ENCODE peak calls at places on chromosome 18, in eight cellular contexts. One of them, this sample, is unnamed.

GRCh38 chr18:34084635-34085034 is 140.1 kb downstream of the NOL4 start:
- DNase-seq in retinal pigment epithelial cell: no peak
- DNase-seq in breast epithelium: no peak
- DNase-seq in coronary artery: no peak
- DNase-seq in neural crest cell: no peak
- DNase-seq in HTR-8/SVneo: no peak
- DNase-seq in RWPE1: no peak
- DNase-seq in lower lobe of right lung: no peak
- DNase-seq in this sample: no peak

GRCh38 chr18:58396966-58397365 is 231.9 kb downstream of the ALPK2 start:
- DNase-seq in retinal pigment epithelial cell: no peak
- DNase-seq in breast epithelium: no peak
- DNase-seq in coronary artery: no peak
- DNase-seq in neural crest cell: no peak
- DNase-seq in HTR-8/SVneo: no peak
- DNase-seq in RWPE1: no peak
- DNase-seq in lower lobe of right lung: no peak
- DNase-seq in this sample: no peak

GRCh38 chr18:62128157-62128556 is 58.7 kb downstream of the PIGN start:
- DNase-seq in retinal pigment epithelial cell: no peak
- DNase-seq in breast epithelium: no peak
- DNase-seq in coronary artery: no peak
- DNase-seq in neural crest cell: no peak
- DNase-seq in HTR-8/SVneo: no peak
- DNase-seq in RWPE1: no peak
- DNase-seq in lower lobe of right lung: no peak
- DNase-seq in this sample: no peak

GRCh38 chr18:27121108-27121507 is 64.0 kb downstream of the CHST9 start:
- DNase-seq in retinal pigment epithelial cell: no peak
- DNase-seq in breast epithelium: no peak
- DNase-seq in coronary artery: no peak
- DNase-seq in neural crest cell: no peak
- DNase-seq in HTR-8/SVneo: no peak
- DNase-seq in RWPE1: no peak
- DNase-seq in lower lobe of right lung: no peak
- DNase-seq in this sample: no peak

GRCh38 chr18:2906522-2907458 is 60.0 kb downstream of the EMILIN2 start:
- DNase-seq in retinal pigment epithelial cell: no peak
- DNase-seq in breast epithelium: no peak
- DNase-seq in coronary artery: no peak
- DNase-seq in neural crest cell: peak; percentile 23
- DNase-seq in HTR-8/SVneo: no peak
- DNase-seq in RWPE1: peak; percentile 62
- DNase-seq in lower lobe of right lung: peak; percentile 59
- DNase-seq in this sample: peak; percentile 53

GRCh38 chr18:32326450-32327309 is 136.8 kb downstream of the MEP1B start:
- DNase-seq in retinal pigment epithelial cell: no peak
- DNase-seq in breast epithelium: no peak
- DNase-seq in coronary artery: no peak
- DNase-seq in neural crest cell: no peak
- DNase-seq in HTR-8/SVneo: no peak
- DNase-seq in RWPE1: no peak
- DNase-seq in lower lobe of right lung: no peak
- DNase-seq in this sample: no peak

GRCh38 chr18:31241900-31242409 is 76.0 kb upstream of the DSG1 start:
- DNase-seq in retinal pigment epithelial cell: no peak
- DNase-seq in breast epithelium: peak; percentile 70
- DNase-seq in coronary artery: no peak
- DNase-seq in neural crest cell: peak; percentile 65
- DNase-seq in HTR-8/SVneo: peak; percentile 9
- DNase-seq in RWPE1: peak; percentile 83
- DNase-seq in lower lobe of right lung: no peak
- DNase-seq in this sample: no peak

GRCh38 chr18:12308386-12309100 is 502 bp downstream of the TUBB6 start:
- DNase-seq in retinal pigment epithelial cell: no peak
- DNase-seq in breast epithelium: peak; percentile 68
- DNase-seq in coronary artery: peak; percentile 96
- DNase-seq in neural crest cell: peak; percentile 53
- DNase-seq in HTR-8/SVneo: peak; percentile 61
- DNase-seq in RWPE1: peak; percentile 80
- DNase-seq in lower lobe of right lung: peak; percentile 89
- DNase-seq in this sample: peak; percentile 93

GRCh38 chr18:25915907-25916306 is 174.5 kb downstream of the SS18 start:
- DNase-seq in retinal pigment epithelial cell: no peak
- DNase-seq in breast epithelium: no peak
- DNase-seq in coronary artery: no peak
- DNase-seq in neural crest cell: no peak
- DNase-seq in HTR-8/SVneo: no peak
- DNase-seq in RWPE1: no peak
- DNase-seq in lower lobe of right lung: no peak
- DNase-seq in this sample: no peak

GRCh38 chr18:74456409-74457042 is 582 bp downstream of the DIPK1C start:
- DNase-seq in retinal pigment epithelial cell: no peak
- DNase-seq in breast epithelium: no peak
- DNase-seq in coronary artery: no peak
- DNase-seq in neural crest cell: no peak
- DNase-seq in HTR-8/SVneo: no peak
- DNase-seq in RWPE1: no peak
- DNase-seq in lower lobe of right lung: no peak
- DNase-seq in this sample: no peak

GRCh38 chr18:48672671-48673340 is 134.0 kb downstream of the CTIF start:
- DNase-seq in retinal pigment epithelial cell: no peak
- DNase-seq in breast epithelium: no peak
- DNase-seq in coronary artery: no peak
- DNase-seq in neural crest cell: no peak
- DNase-seq in HTR-8/SVneo: no peak
- DNase-seq in RWPE1: no peak
- DNase-seq in lower lobe of right lung: no peak
- DNase-seq in this sample: no peak

GRCh38 chr18:72834731-72835130 is 33.1 kb downstream of the NETO1 start:
- DNase-seq in retinal pigment epithelial cell: no peak
- DNase-seq in breast epithelium: no peak
- DNase-seq in coronary artery: no peak
- DNase-seq in neural crest cell: no peak
- DNase-seq in HTR-8/SVneo: no peak
- DNase-seq in RWPE1: no peak
- DNase-seq in lower lobe of right lung: no peak
- DNase-seq in this sample: no peak

GRCh38 chr18:7813131-7813530 is 246.0 kb downstream of the PTPRM start:
- DNase-seq in retinal pigment epithelial cell: no peak
- DNase-seq in breast epithelium: no peak
- DNase-seq in coronary artery: no peak
- DNase-seq in neural crest cell: no peak
- DNase-seq in HTR-8/SVneo: no peak
- DNase-seq in RWPE1: no peak
- DNase-seq in lower lobe of right lung: no peak
- DNase-seq in this sample: no peak

GRCh38 chr18:10936211-10937053 is 212.9 kb downstream of the PIEZO2 start:
- DNase-seq in retinal pigment epithelial cell: no peak
- DNase-seq in breast epithelium: no peak
- DNase-seq in coronary artery: no peak
- DNase-seq in neural crest cell: no peak
- DNase-seq in HTR-8/SVneo: peak; percentile 34
- DNase-seq in RWPE1: no peak
- DNase-seq in lower lobe of right lung: no peak
- DNase-seq in this sample: no peak

GRCh38 chr18:13112982-13113381 is 105.6 kb upstream of the LDLRAD4 start:
- DNase-seq in retinal pigment epithelial cell: peak; percentile 48
- DNase-seq in breast epithelium: no peak
- DNase-seq in coronary artery: no peak
- DNase-seq in neural crest cell: peak; percentile 69
- DNase-seq in HTR-8/SVneo: no peak
- DNase-seq in RWPE1: no peak
- DNase-seq in lower lobe of right lung: no peak
- DNase-seq in this sample: peak; percentile 87

GRCh38 chr18:13221821-13222220 is 3.3 kb downstream of the LDLRAD4 start:
- DNase-seq in retinal pigment epithelial cell: no peak
- DNase-seq in breast epithelium: no peak
- DNase-seq in coronary artery: no peak
- DNase-seq in neural crest cell: no peak
- DNase-seq in HTR-8/SVneo: no peak
- DNase-seq in RWPE1: no peak
- DNase-seq in lower lobe of right lung: no peak
- DNase-seq in this sample: peak; percentile 89

GRCh38 chr18:13583567-13584245 is 142.7 kb downstream of the FAM210A start:
- DNase-seq in retinal pigment epithelial cell: no peak
- DNase-seq in breast epithelium: no peak
- DNase-seq in coronary artery: no peak
- DNase-seq in neural crest cell: no peak
- DNase-seq in HTR-8/SVneo: no peak
- DNase-seq in RWPE1: no peak
- DNase-seq in lower lobe of right lung: no peak
- DNase-seq in this sample: no peak

GRCh38 chr18:43931439-43931838 is 654.1 kb upstream of the SYT4 start:
- DNase-seq in retinal pigment epithelial cell: no peak
- DNase-seq in breast epithelium: no peak
- DNase-seq in coronary artery: no peak
- DNase-seq in neural crest cell: no peak
- DNase-seq in HTR-8/SVneo: no peak
- DNase-seq in RWPE1: no peak
- DNase-seq in lower lobe of right lung: no peak
- DNase-seq in this sample: no peak

GRCh38 chr18:79606621-79607331 is 72.8 kb upstream of the CTDP1 start:
- DNase-seq in retinal pigment epithelial cell: no peak
- DNase-seq in breast epithelium: no peak
- DNase-seq in coronary artery: peak; percentile 60
- DNase-seq in neural crest cell: no peak
- DNase-seq in HTR-8/SVneo: no peak
- DNase-seq in RWPE1: no peak
- DNase-seq in lower lobe of right lung: peak; percentile 40
- DNase-seq in this sample: peak; percentile 22

GRCh38 chr18:9094307-9095226 is 7.9 kb upstream of the NDUFV2 start:
- DNase-seq in retinal pigment epithelial cell: no peak
- DNase-seq in breast epithelium: no peak
- DNase-seq in coronary artery: no peak
- DNase-seq in neural crest cell: no peak
- DNase-seq in HTR-8/SVneo: no peak
- DNase-seq in RWPE1: peak; percentile 29
- DNase-seq in lower lobe of right lung: no peak
- DNase-seq in this sample: no peak

GRCh38 chr18:58189008-58189407 is 145.0 kb downstream of the NEDD4L start:
- DNase-seq in retinal pigment epithelial cell: no peak
- DNase-seq in breast epithelium: no peak
- DNase-seq in coronary artery: no peak
- DNase-seq in neural crest cell: no peak
- DNase-seq in HTR-8/SVneo: no peak
- DNase-seq in RWPE1: no peak
- DNase-seq in lower lobe of right lung: no peak
- DNase-seq in this sample: no peak

GRCh38 chr18:59823611-59824195 is 76.1 kb upstream of the PMAIP1 start:
- DNase-seq in retinal pigment epithelial cell: no peak
- DNase-seq in breast epithelium: peak; percentile 32
- DNase-seq in coronary artery: no peak
- DNase-seq in neural crest cell: peak; percentile 73
- DNase-seq in HTR-8/SVneo: peak; percentile 50
- DNase-seq in RWPE1: peak; percentile 25
- DNase-seq in lower lobe of right lung: no peak
- DNase-seq in this sample: no peak

GRCh38 chr18:43846302-43846701 is 569.0 kb upstream of the SYT4 start:
- DNase-seq in retinal pigment epithelial cell: no peak
- DNase-seq in breast epithelium: no peak
- DNase-seq in coronary artery: no peak
- DNase-seq in neural crest cell: no peak
- DNase-seq in HTR-8/SVneo: no peak
- DNase-seq in RWPE1: no peak
- DNase-seq in lower lobe of right lung: no peak
- DNase-seq in this sample: no peak

GRCh38 chr18:22346342-22346967 is 71.3 kb downstream of the CTAGE1 start:
- DNase-seq in retinal pigment epithelial cell: no peak
- DNase-seq in breast epithelium: no peak
- DNase-seq in coronary artery: no peak
- DNase-seq in neural crest cell: no peak
- DNase-seq in HTR-8/SVneo: no peak
- DNase-seq in RWPE1: peak; percentile 22
- DNase-seq in lower lobe of right lung: no peak
- DNase-seq in this sample: peak; percentile 61

GRCh38 chr18:68499141-68499540 is 215.8 kb downstream of the TMX3 start:
- DNase-seq in retinal pigment epithelial cell: no peak
- DNase-seq in breast epithelium: no peak
- DNase-seq in coronary artery: no peak
- DNase-seq in neural crest cell: no peak
- DNase-seq in HTR-8/SVneo: no peak
- DNase-seq in RWPE1: no peak
- DNase-seq in lower lobe of right lung: no peak
- DNase-seq in this sample: no peak

GRCh38 chr18:26422472-26423162 is 125.7 kb downstream of the KCTD1 start:
- DNase-seq in retinal pigment epithelial cell: no peak
- DNase-seq in breast epithelium: no peak
- DNase-seq in coronary artery: no peak
- DNase-seq in neural crest cell: no peak
- DNase-seq in HTR-8/SVneo: no peak
- DNase-seq in RWPE1: no peak
- DNase-seq in lower lobe of right lung: no peak
- DNase-seq in this sample: no peak

GRCh38 chr18:56238576-56238975 is 399.8 kb downstream of the TXNL1 start:
- DNase-seq in retinal pigment epithelial cell: no peak
- DNase-seq in breast epithelium: no peak
- DNase-seq in coronary artery: no peak
- DNase-seq in neural crest cell: no peak
- DNase-seq in HTR-8/SVneo: no peak
- DNase-seq in RWPE1: no peak
- DNase-seq in lower lobe of right lung: no peak
- DNase-seq in this sample: no peak

GRCh38 chr18:11852048-11852341 is 782 bp downstream of the CHMP1B start:
- DNase-seq in retinal pigment epithelial cell: no peak
- DNase-seq in breast epithelium: no peak
- DNase-seq in coronary artery: no peak
- DNase-seq in neural crest cell: no peak
- DNase-seq in HTR-8/SVneo: no peak
- DNase-seq in RWPE1: no peak
- DNase-seq in lower lobe of right lung: no peak
- DNase-seq in this sample: no peak